ENCODE peak calls at places on chromosome 13, in five cellular contexts. N, X, D, A and I are unnamed samples.

GRCh38 chr13:78265098-78265497 is 338.3 kb downstream of the POU4F1 start:
- DNase-seq in N (no peak), X (no peak), D (no peak), A (no peak), I (no peak)

GRCh38 chr13:99894105-99894504 is 77.5 kb downstream of the ZIC5 start:
- DNase-seq in N (no peak), X (no peak), D (no peak), A (no peak), I (no peak)

GRCh38 chr13:27403727-27404385 is 20.6 kb upstream of the GTF3A start:
- DNase-seq in N (no peak), X (no peak), D (no peak), A (peak; percentile 52), I (no peak)

GRCh38 chr13:42239644-42240043 is 32.3 kb upstream of the AKAP11 start:
- DNase-seq in N (no peak), X (no peak), D (no peak), A (no peak), I (no peak)

GRCh38 chr13:112448621-112449544 is 72.7 kb downstream of the SPACA7 start:
- DNase-seq in N (no peak), X (no peak), D (no peak), A (no peak), I (no peak)

GRCh38 chr13:96273196-96273595 is 183.3 kb downstream of the HS6ST3 start:
- DNase-seq in N (no peak), X (no peak), D (no peak), A (no peak), I (no peak)

GRCh38 chr13:40254394-40254793 is 412.0 kb downstream of the FOXO1 start:
- DNase-seq in N (no peak), X (no peak), D (no peak), A (no peak), I (no peak)

GRCh38 chr13:53439439-53440225 is 411.0 kb downstream of the OLFM4 start:
- DNase-seq in N (no peak), X (no peak), D (no peak), A (no peak), I (no peak)

GRCh38 chr13:80339841-80340642 is 884 bp downstream of the SPRY2 start:
- DNase-seq in N (no peak), X (peak; percentile 19), D (peak; percentile 36), A (peak; percentile 74), I (peak; percentile 65)

GRCh38 chr13:94112731-94113130 is 366.8 kb downstream of the DCT start:
- DNase-seq in N (no peak), X (no peak), D (no peak), A (no peak), I (no peak)

GRCh38 chr13:28582225-28582891 is 76.6 kb upstream of the POMP start:
- DNase-seq in N (no peak), X (no peak), D (no peak), A (no peak), I (no peak)

GRCh38 chr13:34413538-34414210 is 528.4 kb upstream of the NBEA start:
- DNase-seq in N (no peak), X (no peak), D (no peak), A (no peak), I (no peak)

GRCh38 chr13:77554079-77554478 is 18.6 kb downstream of the SCEL start:
- DNase-seq in N (no peak), X (no peak), D (no peak), A (no peak), I (no peak)

GRCh38 chr13:31209172-31209818 is 9.5 kb downstream of the B3GLCT start:
- DNase-seq in N (no peak), X (no peak), D (peak; percentile 12), A (no peak), I (peak; percentile 50)